ENCODE peak calls at places on chromosomes 11 and 22, in ten cellular contexts. D is breast epithelium, Z is GM12865, T is RWPE1, E is kidney epithelial cell, V is PC-9, U is HFF-Myc, X is transverse colon, O is cardiac fibroblast, M is RWPE2. H is an unnamed sample.

GRCh38 chr11:117045196-117045595 is 53.0 kb downstream of the SIK3 start:
- DNase-seq in E (peak), X (peak), O (peak), U (peak), M (no peak), T (no peak), Z (no peak), D (no peak), V (no peak), H (no peak)

GRCh38 chr22:44739024-44739423 is 13.4 kb upstream of the ARHGAP8 start:
- DNase-seq in Z (no peak), M (no peak), U (no peak), V (no peak), D (no peak), X (no peak), O (no peak), E (no peak), T (no peak), H (no peak)

GRCh38 chr11:7020183-7020917 is at the start of the genes NLRP14 and ZNF214:
- DNase-seq in O (peak), V (no peak), T (peak), Z (peak), U (peak), M (peak), D (peak), X (peak), E (peak), H (peak)

GRCh38 chr11:73426184-73426845 is 50.1 kb downstream of the RELT start:
- DNase-seq in O (peak), Z (no peak), E (no peak), U (no peak), D (no peak), T (no peak), V (no peak), M (no peak), X (no peak), H (no peak)

GRCh38 chr11:102457056-102457677 is 4.6 kb upstream of the TMEM123 start:
- DNase-seq in U (no peak), Z (no peak), M (no peak), X (no peak), O (no peak), T (no peak), V (peak), D (no peak), E (no peak), H (no peak)

GRCh38 chr22:48453751-48454485 is 1373.8 kb downstream of the BRD1 start:
- DNase-seq in Z (no peak), E (no peak), O (no peak), U (no peak), X (no peak), T (no peak), D (peak), M (no peak), V (no peak), H (no peak)

GRCh38 chr22:30802202-30803166 is 107.8 kb downstream of the OSBP2 start:
- DNase-seq in Z (peak), X (peak), D (peak), U (peak), E (peak), O (peak), T (peak), M (peak), V (peak), H (peak)

GRCh38 chr22:25219211-25219689 is at the start of gene CRYBB2:
- DNase-seq in O (no peak), E (no peak), D (no peak), T (no peak), M (no peak), X (no peak), Z (no peak), V (no peak), U (no peak), H (no peak)

GRCh38 chr11:36030707-36031365 is 87.0 kb downstream of the LDLRAD3 start:
- DNase-seq in O (peak), T (no peak), V (no peak), Z (no peak), U (peak), M (no peak), E (no peak), X (no peak), D (no peak), H (no peak)

GRCh38 chr11:73269353-73270088 is 2.6 kb upstream of the P2RY6 start:
- DNase-seq in X (no peak), Z (no peak), T (no peak), E (no peak), V (peak), O (no peak), U (no peak), D (no peak), M (no peak), H (no peak)

GRCh38 chr11:122220321-122220720 is 104.3 kb upstream of the BLID start:
- DNase-seq in E (no peak), Z (no peak), T (no peak), O (peak), D (no peak), V (no peak), X (no peak), U (no peak), M (no peak), H (no peak)

GRCh38 chr22:46086577-46087335 is 63.6 kb upstream of the PPARA start:
- DNase-seq in Z (no peak), E (no peak), X (no peak), V (no peak), U (no peak), O (no peak), T (no peak), D (no peak), M (peak), H (no peak)

GRCh38 chr11:118911113-118911879 is 14.4 kb downstream of the BCL9L start:
- DNase-seq in M (peak), X (peak), O (peak), E (no peak), D (no peak), Z (no peak), T (no peak), U (no peak), V (peak), H (no peak)

GRCh38 chr22:43018615-43019014 is 3.7 kb upstream of the PACSIN2 start:
- DNase-seq in D (no peak), E (no peak), V (no peak), O (no peak), Z (no peak), X (peak), T (no peak), U (no peak), M (no peak), H (no peak)

GRCh38 chr11:126485021-126485781 is 129.7 kb downstream of the ST3GAL4 start:
- DNase-seq in O (peak), X (no peak), D (no peak), E (no peak), V (no peak), T (no peak), Z (peak), M (no peak), U (no peak), H (no peak)

GRCh38 chr11:134587345-134587744 is 175.3 kb upstream of the B3GAT1 start:
- DNase-seq in M (no peak), X (no peak), D (no peak), O (no peak), U (no peak), Z (no peak), V (peak), T (no peak), E (no peak), H (no peak)

GRCh38 chr11:16611395-16612233 is 126.8 kb upstream of the C11orf58 start:
- DNase-seq in T (no peak), X (no peak), O (no peak), E (no peak), V (no peak), Z (no peak), U (no peak), M (no peak), D (no peak), H (no peak)

GRCh38 chr22:31081963-31082605 is 966 bp downstream of the SMTN start:
- DNase-seq in T (peak), Z (no peak), X (peak), O (peak), M (peak), D (no peak), E (no peak), U (no peak), V (peak), H (no peak)

GRCh38 chr11:16820324-16821092 is 82.1 kb downstream of the C11orf58 start:
- DNase-seq in U (peak), T (peak), V (peak), D (peak), Z (peak), O (peak), X (peak), E (peak), M (no peak), H (peak)

GRCh38 chr11:103898065-103898464 is 138.4 kb upstream of the DDI1 start:
- DNase-seq in M (no peak), D (no peak), X (no peak), V (no peak), O (no peak), E (no peak), T (no peak), U (no peak), Z (peak), H (no peak)

GRCh38 chr11:24356501-24356900 is 140.4 kb upstream of the LUZP2 start:
- DNase-seq in D (no peak), U (no peak), V (no peak), Z (no peak), E (no peak), O (no peak), M (no peak), X (no peak), T (no peak), H (no peak)

GRCh38 chr22:32617883-32618282 is 143.3 kb downstream of the FBXO7 start:
- DNase-seq in V (no peak), D (no peak), Z (no peak), T (no peak), M (no peak), U (no peak), X (peak), O (no peak), E (no peak), H (no peak)

GRCh38 chr11:129726179-129726578 is 89.5 kb upstream of the TMEM45B start:
- DNase-seq in V (no peak), U (no peak), O (no peak), E (no peak), Z (no peak), X (no peak), D (no peak), M (no peak), T (no peak), H (no peak)

GRCh38 chr11:14012836-14013235 is 50.3 kb downstream of the SPON1 start:
- DNase-seq in O (peak), X (no peak), Z (no peak), T (no peak), E (no peak), M (no peak), V (no peak), U (no peak), D (no peak), H (no peak)

GRCh38 chr22:41030891-41031290 is 61.5 kb upstream of the EP300 start:
- DNase-seq in T (no peak), V (no peak), D (no peak), M (no peak), X (no peak), U (no peak), Z (no peak), E (no peak), O (peak), H (no peak)

GRCh38 chr11:118342503-118343161 is at the start of gene CD3D:
- DNase-seq in X (no peak), M (no peak), T (no peak), U (no peak), E (no peak), V (no peak), O (no peak), Z (no peak), D (no peak), H (no peak)

GRCh38 chr22:43483669-43484068 is 71.9 kb downstream of the MPPED1 start:
- DNase-seq in T (no peak), E (no peak), O (no peak), V (no peak), D (no peak), M (no peak), U (no peak), X (no peak), Z (no peak), H (no peak)

GRCh38 chr11:72352859-72353551 is 81.3 kb downstream of the CLPB start:
- DNase-seq in V (no peak), E (no peak), T (no peak), U (peak), X (no peak), Z (peak), D (no peak), M (no peak), O (peak), H (no peak)

GRCh38 chr11:1072821-1073231 is 1.8 kb upstream of the MUC2 start:
- DNase-seq in Z (no peak), U (no peak), V (no peak), M (peak), D (no peak), O (no peak), E (no peak), T (no peak), X (no peak), H (peak)

GRCh38 chr22:29266564-29267461 is 968 bp downstream of the RHBDD3 start:
- DNase-seq in V (no peak), D (no peak), O (peak), X (no peak), U (no peak), E (no peak), T (no peak), M (no peak), Z (peak), H (no peak)

GRCh38 chr11:67040147-67040546 is 16.5 kb upstream of the RHOD start:
- DNase-seq in O (no peak), T (no peak), Z (no peak), D (no peak), U (no peak), M (no peak), V (peak), E (no peak), X (no peak), H (no peak)
- TF ChIP-seq CTCF in O (no peak), T (no peak), Z (no peak), D (no peak), U (no peak), M (no peak), V (no peak), E (no peak), X (no peak), H (no peak)

DNA sequence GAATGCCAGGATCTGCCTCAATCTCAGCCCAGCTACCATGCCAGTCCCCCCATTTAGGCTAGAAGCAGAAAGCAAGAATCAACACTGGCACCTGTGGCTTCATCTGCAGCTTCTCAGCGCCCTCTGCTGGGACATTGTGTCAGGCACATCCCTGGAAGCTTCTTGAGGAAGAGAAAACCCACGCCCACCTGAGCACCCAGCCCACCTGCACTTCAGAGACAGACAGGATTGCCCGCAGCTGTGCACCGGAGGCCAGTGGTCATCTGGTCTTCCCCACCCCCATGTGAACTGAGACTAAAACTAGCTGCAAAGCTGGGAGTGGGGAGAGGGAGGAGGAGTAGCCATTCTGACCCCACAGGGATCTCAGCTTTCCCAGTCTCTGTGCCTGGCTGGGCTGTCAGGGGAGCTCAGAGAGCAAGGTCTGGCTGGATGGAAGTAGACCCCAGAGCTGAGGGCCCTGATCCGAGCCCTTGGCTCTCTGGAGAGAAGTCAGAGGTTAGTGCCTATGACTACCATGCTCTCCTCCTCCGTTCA is 66.8 kb downstream of the FEZ1 start:
- DNase-seq in X (peak), D (no peak), O (peak), V (peak), Z (peak), U (no peak), M (no peak), E (no peak), T (peak), H (peak)
- TF ChIP-seq CTCF in X (peak), D (peak), O (peak), V (peak), Z (peak), U (peak), M (peak), E (peak), T (peak), H (peak)

DNA sequence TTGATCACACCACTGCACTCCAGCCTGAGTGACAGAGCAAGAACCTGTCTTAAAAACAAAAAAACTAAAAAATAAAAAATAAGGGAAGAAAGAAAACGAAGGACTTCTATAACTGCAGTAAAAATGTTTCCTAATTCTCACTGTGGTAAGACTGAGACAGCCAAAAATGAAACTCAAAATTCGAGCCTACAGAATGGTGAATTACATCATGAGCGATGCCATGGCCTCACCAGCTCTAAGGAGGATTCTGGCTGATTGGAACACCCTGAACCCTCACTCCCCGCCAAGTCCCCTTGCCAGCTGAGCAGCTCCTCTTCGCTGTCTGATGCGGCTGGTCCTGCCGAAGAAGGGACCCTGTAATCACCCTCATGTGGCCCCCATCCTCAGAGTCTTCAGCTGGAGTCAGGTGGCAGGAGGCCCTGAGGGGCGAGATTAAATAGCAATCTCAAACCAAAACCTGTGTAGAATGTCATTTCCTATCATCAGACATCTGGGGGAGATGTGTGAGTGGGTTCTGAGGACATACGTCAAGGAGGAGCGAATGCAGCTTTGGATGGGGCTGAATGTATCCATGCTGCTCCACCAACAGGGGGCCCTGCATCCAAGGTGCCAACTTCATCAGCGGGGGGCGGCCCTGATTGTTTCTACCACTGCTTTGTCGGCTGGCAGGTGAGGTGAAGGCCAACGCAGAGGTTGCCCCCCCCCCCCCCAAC is 29.2 kb downstream of the PDGFB start:
- DNase-seq in T (no peak), V (no peak), D (no peak), E (no peak), O (no peak), U (no peak), Z (peak), M (peak), X (no peak), H (no peak)
- TF ChIP-seq CTCF in T (no peak), V (peak), D (no peak), E (peak), O (peak), U (peak), Z (peak), M (no peak), X (peak), H (peak)

DNA sequence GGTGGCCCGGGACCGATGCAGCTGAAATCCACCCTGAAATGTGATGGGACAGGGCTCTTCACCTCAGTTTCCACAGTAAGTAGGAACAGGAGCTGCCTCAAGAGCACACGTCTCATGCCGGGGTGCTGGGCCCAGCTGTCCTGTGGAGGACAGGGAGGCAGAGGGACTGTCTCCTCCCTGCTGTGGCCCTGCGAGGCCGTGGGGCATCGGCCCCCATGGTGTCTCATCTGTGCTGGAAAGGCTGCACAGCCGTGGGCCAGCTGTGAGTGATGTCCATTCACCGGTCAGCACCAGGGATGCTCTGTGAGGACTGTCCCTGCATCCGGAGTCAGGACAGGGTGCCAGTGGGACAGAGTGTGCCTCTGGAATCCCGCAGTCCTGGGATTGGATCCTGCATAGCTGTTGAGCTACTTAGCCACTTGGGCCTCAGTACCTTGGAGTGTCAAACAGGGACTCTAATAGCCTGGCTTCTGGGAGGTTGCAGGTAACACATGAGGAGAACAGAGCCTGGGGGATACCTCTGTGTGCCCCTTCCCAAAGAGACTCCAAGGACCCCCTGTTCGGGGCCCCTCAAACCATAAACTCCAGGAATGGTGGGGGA is 16.5 kb downstream of the TRPM5 start:
- DNase-seq in E (no peak), U (no peak), O (no peak), X (no peak), V (no peak), T (no peak), Z (no peak), M (no peak), D (no peak), H (no peak)
- TF ChIP-seq CTCF in E (no peak), U (no peak), O (no peak), X (no peak), V (no peak), T (no peak), Z (no peak), M (no peak), D (no peak), H (no peak)

GRCh38 chr11:63763506-63764200 is 4.9 kb downstream of the ZFTA start:
- DNase-seq in V (no peak), D (no peak), M (peak), O (no peak), E (no peak), T (no peak), Z (no peak), U (no peak), X (peak), H (peak)

GRCh38 chr11:63761870-63762661 is 6.5 kb downstream of the ZFTA start:
- DNase-seq in X (peak), U (no peak), T (no peak), M (no peak), V (no peak), D (no peak), E (no peak), Z (no peak), O (no peak), H (no peak)

GRCh38 chr11:63761173-63761572 is 7.4 kb downstream of the ZFTA start:
- DNase-seq in T (no peak), U (no peak), E (no peak), D (no peak), X (no peak), Z (no peak), O (no peak), V (no peak), M (no peak), H (no peak)

GRCh38 chr11:63764201-63764711 is 4.3 kb downstream of the ZFTA start:
- DNase-seq in T (no peak), X (peak), O (no peak), E (no peak), M (no peak), D (no peak), U (no peak), V (no peak), Z (no peak), H (no peak)

GRCh38 chr11:63762662-63763505 is 5.7 kb downstream of the ZFTA start:
- DNase-seq in V (no peak), D (no peak), Z (no peak), O (peak), U (no peak), E (no peak), X (peak), M (no peak), T (no peak), H (peak)
- TF ChIP-seq CTCF in V (no peak), D (no peak), Z (no peak), O (no peak), U (no peak), E (no peak), X (no peak), M (no peak), T (no peak), H (no peak)

DNA sequence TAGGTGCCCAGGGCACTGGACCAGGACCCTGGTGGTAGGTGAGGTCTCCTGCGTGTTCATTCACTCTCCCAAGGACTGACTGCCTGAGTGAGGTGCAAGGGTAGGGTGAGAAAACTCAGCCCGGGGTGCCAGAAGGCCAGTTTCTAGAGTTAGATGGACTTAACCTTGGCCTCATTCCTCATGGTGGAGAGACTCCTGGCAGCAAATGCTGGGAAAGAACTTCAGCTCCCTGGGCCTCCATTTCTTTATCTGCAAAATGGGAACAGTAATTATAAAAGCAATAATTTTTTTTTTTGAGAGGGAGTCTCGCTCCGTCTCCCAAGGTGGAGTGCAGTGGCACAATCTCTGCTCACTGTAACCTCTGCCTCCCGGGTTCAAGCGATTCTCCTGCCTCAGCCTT is 47.7 kb downstream of the TRIOBP start:
- DNase-seq in E (no peak), U (no peak), V (no peak), D (no peak), X (no peak), O (no peak), Z (no peak), M (no peak), T (no peak), H (no peak)
- TF ChIP-seq CTCF in E (no peak), U (no peak), V (no peak), D (no peak), X (no peak), O (no peak), Z (no peak), M (no peak), T (no peak), H (no peak)